ENCODE peak calls at places on chromosomes 13 and 19, in five cellular contexts. U is transverse colon, M is BJ, Q is PC-3, B is Caco-2. A is an unnamed sample.

GRCh38 chr19:46863818-46864629 is 3.2 kb downstream of the ARHGAP35 start:
- DNase-seq in U (no peak), Q (peak), M (no peak), B (no peak), A (no peak)

GRCh38 chr13:33284916-33285315 is 639 bp downstream of the STARD13 start:
- DNase-seq in B (no peak), M (no peak), U (no peak), Q (peak), A (peak)

GRCh38 chr13:28707629-28708427 is 10.9 kb downstream of the SLC46A3 start:
- DNase-seq in B (no peak), U (no peak), Q (peak), M (peak), A (peak)

GRCh38 chr13:27968316-27969072 is 621 bp downstream of the CDX2 start:
- DNase-seq in Q (no peak), M (no peak), U (no peak), B (peak), A (peak)

GRCh38 chr13:35818577-35819165 is 312.5 kb downstream of the DCLK1 start:
- DNase-seq in B (no peak), Q (peak), U (no peak), M (no peak), A (peak)

GRCh38 chr19:55391191-55391670 is 5.5 kb downstream of the RPL28 start:
- DNase-seq in B (no peak), Q (no peak), M (no peak), U (no peak), A (no peak)

GRCh38 chr13:30002577-30002976 is 152.2 kb upstream of the UBL3 start:
- DNase-seq in M (peak), B (no peak), U (no peak), Q (peak), A (no peak)

GRCh38 chr13:93290503-93290902 is 63.9 kb downstream of the GPC6 start:
- DNase-seq in U (no peak), Q (no peak), B (no peak), M (no peak), A (no peak)

GRCh38 chr13:22736084-22736767 is 444.6 kb upstream of the SGCG start:
- DNase-seq in M (no peak), Q (no peak), U (no peak), B (no peak), A (no peak)

GRCh38 chr13:28817204-28817603 is 2.9 kb upstream of the MTUS2 start:
- DNase-seq in U (no peak), Q (no peak), M (no peak), B (no peak), A (no peak)

GRCh38 chr19:48329167-48329891 is 4.0 kb downstream of the EMP3 start:
- DNase-seq in B (peak), Q (peak), U (peak), M (no peak), A (peak)

GRCh38 chr19:49147923-49148682 is 7.1 kb downstream of the HRC start:
- DNase-seq in M (no peak), U (no peak), Q (no peak), B (no peak), A (no peak)

GRCh38 chr19:20964798-20965197 is 41.7 kb downstream of the ZNF85 start:
- DNase-seq in U (no peak), B (no peak), Q (no peak), M (no peak), A (no peak)

GRCh38 chr19:7562646-7563393 is 27.3 kb downstream of the PNPLA6 start:
- DNase-seq in U (no peak), Q (peak), B (peak), M (no peak), A (no peak)

GRCh38 chr13:99218969-99219368 is 18.3 kb downstream of the UBAC2 start:
- DNase-seq in Q (no peak), M (no peak), B (no peak), U (peak), A (no peak)

GRCh38 chr13:97344250-97345175 is 89.5 kb upstream of the RAP2A start:
- DNase-seq in B (peak), Q (peak), U (peak), M (no peak), A (peak)

GRCh38 chr19:2112516-2113320 is 16.0 kb downstream of the IZUMO4 start:
- DNase-seq in B (no peak), Q (no peak), U (no peak), M (no peak), A (no peak)

GRCh38 chr19:5341448-5341820 is 822 bp upstream of the PTPRS start:
- DNase-seq in M (no peak), U (no peak), B (no peak), Q (no peak), A (no peak)

GRCh38 chr19:13995017-13995728 is 10.9 kb downstream of the RFX1 start:
- DNase-seq in B (no peak), M (peak), U (no peak), Q (peak), A (peak)

GRCh38 chr13:93309886-93310520 is 83.4 kb downstream of the GPC6 start:
- DNase-seq in Q (peak), U (no peak), M (no peak), B (no peak), A (no peak)

GRCh38 chr19:18514800-18515682 is 6.8 kb downstream of the ELL start:
- DNase-seq in Q (peak), M (no peak), U (peak), B (peak), A (no peak)

GRCh38 chr13:50080856-50081105 is 65.5 kb downstream of the KCNRG start:
- DNase-seq in Q (no peak), B (no peak), U (no peak), M (no peak), A (no peak)

GRCh38 chr13:33194820-33195692 is 90.5 kb downstream of the STARD13 start:
- DNase-seq in U (no peak), M (peak), B (peak), Q (peak), A (peak)

GRCh38 chr13:47005761-47006414 is 109.0 kb upstream of the HTR2A start:
- DNase-seq in M (no peak), B (no peak), U (no peak), Q (peak), A (no peak)

GRCh38 chr19:19488875-19489690 is 26.3 kb downstream of the TSSK6 start:
- DNase-seq in U (peak), Q (peak), B (peak), M (peak), A (peak)

GRCh38 chr19:13150187-13150918 is at the start of the genes IER2 and STX10:
- DNase-seq in U (peak), M (peak), Q (peak), B (peak), A (peak)

GRCh38 chr19:18869231-18869575 is 26.8 kb downstream of the CERS1 start:
- DNase-seq in B (no peak), M (no peak), U (no peak), Q (no peak), A (no peak)

GRCh38 chr13:102856603-102857002 is 10.8 kb downstream of the ERCC5 start:
- DNase-seq in M (no peak), B (no peak), Q (no peak), U (no peak), A (no peak)

GRCh38 chr13:48493076-48493765 is 39.7 kb downstream of the RCBTB2 start:
- DNase-seq in B (no peak), Q (no peak), U (no peak), M (no peak), A (no peak)

GRCh38 chr19:2775556-2776430 is 7.3 kb downstream of the SGTA start:
- DNase-seq in M (no peak), Q (no peak), U (peak), B (no peak), A (peak)

GRCh38 chr19:50377051-50377441 is 789 bp downstream of the NR1H2 start:
- DNase-seq in Q (peak), U (peak), M (no peak), B (peak), A (no peak)

DNA sequence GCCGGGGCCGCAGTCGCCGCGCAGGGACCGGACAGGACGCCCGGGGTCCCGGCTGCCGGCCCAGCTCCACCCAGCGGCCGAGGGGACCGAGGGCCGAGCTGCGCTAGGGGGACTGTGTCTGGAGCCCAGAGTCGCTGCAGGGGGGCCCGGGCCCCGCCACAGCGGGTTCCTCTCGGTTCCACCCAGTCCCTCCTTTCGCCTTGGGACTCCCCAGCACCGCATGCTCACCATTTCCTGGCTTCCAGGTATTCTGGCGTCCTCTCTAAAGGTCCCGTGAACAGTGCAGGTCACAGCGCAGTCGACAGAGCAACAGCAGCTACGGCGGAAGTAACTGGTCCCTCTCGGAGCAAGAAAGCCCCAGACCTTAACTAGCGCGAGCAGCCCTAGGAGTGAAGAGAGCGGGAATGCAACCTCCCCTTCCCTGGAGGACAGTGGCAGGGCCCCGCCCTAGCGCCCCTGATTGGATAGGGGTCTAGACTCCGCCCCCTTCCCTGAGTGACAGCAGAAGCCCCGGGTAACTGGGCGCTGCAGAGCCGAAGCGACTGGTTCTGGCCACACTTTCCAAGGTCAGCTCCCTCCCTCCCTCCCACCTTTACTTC is at the start of gene ZNF878:
- DNase-seq in B (peak), U (peak), Q (peak), M (peak), A (peak)
- TF ChIP-seq CTCF in B (no peak), U (no peak), Q (peak), M (peak), A (no peak)

GRCh38 chr13:101115762-101116161 is 300.5 kb downstream of the NALCN start:
- DNase-seq in Q (peak), B (no peak), M (no peak), U (no peak), A (no peak)
- TF ChIP-seq CTCF in Q (peak), B (peak), M (no peak), U (no peak), A (no peak)

DNA sequence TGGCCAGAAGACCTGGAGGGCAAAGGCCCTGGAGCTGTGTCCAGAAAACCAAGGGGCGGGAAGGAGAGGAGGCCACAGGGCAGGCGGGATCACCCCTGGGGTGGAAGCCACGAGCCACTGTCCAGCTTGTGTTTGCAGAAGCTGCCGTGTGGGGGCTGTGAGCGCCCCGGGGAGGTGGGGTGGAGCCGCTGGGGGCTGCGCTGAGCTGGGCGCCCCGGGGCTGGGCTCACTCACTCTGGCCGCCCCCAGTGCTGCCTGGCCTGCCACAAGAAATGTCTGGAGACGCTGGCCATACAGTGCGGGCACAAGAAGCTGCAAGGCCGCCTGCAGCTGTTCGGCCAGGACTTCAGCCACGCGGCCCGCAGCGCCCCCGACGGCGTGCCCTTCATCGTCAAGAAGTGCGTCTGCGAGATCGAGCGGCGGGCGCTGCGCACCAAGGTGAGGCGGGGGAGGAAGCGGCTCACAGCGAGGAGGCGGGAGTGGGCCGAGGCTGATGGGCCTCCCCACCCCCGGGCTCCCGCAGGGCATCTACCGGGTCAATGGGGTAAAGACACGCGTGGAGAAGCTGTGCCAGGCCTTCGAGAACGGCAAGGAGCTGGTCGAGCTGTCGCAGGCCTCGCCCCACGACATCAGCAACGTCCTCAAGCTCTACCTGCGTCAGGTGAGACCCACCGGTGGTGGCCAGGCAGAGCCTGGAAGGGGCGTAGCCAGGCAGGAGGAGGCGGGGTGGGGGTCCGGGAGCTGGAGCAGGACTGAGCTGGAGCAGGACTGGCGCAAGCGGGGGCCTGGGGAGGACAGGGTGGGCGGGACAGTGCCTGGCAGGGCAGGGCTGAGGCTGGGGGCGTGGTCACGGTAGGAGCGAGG is 13.6 kb downstream of the POLR2E start:
- DNase-seq in U (no peak), Q (no peak), M (no peak), B (no peak), A (no peak)
- TF ChIP-seq CTCF in U (no peak), Q (no peak), M (no peak), B (no peak), A (no peak)

DNA sequence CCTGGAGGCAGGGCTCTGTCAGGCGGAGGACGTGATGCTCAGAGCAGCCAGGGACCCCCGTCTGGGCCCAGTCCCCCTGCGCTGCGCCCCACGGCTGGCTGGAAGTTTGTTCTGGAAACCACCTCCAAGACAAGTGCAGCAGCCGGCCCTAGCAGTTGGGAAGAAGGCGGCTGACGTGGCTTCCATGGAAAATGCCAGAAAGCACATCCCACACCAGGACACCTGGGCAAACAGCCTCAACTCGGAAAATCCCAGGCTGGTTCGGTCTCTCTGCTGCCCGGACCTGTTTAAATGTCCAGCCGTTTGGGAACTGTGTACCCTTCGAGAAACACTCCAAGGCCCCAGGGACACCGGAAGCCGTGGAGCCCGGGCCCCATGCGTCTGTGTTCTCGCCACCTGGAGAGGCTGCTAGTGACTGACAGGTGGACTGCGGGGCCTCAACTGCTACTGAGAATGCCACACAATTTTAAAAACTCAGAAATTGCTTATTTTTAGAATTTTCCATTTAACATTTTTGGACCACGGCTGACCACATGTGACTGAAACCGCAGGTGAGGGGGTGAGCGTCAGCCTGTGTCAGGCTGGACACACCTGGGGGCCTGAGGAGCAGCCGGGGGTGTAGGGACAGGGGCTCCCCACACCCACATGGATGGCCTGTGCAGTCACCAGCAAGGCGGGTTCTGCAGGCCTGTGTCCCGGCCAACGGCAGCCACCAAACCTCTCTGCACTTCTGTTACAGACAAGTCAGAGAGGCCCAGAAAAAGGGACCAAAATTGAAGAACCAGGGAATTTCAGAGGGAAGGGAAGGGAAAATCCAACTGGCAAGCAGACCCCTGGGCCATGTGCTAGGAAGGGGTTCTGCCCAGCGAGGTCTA is 31.7 kb downstream of the RASA3 start:
- DNase-seq in M (no peak), U (peak), B (no peak), Q (no peak), A (peak)
- TF ChIP-seq CTCF in M (no peak), U (no peak), B (no peak), Q (no peak), A (no peak)

DNA sequence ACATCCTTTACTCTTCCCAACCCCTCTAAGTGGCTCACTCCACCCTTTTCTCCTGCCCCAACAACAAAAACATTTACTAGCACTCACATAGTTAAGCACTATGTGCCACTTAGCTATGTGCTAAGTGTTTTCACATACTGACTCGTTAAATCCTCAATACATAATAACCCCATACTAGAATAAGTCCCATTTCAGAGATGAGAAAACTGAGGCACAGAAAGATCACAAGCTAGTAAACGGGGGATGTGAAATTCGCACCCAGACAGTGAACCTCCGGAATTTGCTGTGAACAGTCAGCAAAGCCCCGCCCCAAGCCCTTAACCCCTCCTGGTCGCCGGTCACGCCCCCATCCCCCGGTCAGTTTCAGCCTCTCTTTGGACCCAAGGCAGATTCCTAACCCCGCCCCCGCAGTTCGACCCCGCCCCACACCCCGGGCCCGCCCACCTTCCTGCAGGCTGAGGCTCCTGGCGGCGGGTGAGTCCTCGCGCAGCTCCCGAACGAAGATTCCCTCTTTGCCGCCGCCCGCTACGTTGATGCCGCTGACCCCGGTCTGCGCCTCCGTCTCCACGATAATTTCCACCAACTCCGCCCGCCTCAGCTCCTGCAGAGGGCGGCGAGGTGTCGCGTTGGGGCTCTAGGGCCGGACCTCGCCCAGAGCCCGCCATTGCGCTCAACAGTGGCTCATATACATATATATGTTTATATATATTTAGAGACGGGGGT is 9.8 kb downstream of the PRX start:
- DNase-seq in B (peak), Q (peak), M (peak), U (peak), A (peak)
- TF ChIP-seq CTCF in B (no peak), Q (no peak), M (peak), U (peak), A (no peak)

GRCh38 chr19:10418281-10419199 is 1.8 kb upstream of the PDE4A start:
- DNase-seq in M (no peak), U (no peak), B (no peak), Q (no peak), A (no peak)
- TF ChIP-seq CTCF in M (peak), U (no peak), B (no peak), Q (no peak), A (no peak)